ENCODE peak calls at places on chromosomes 5 and 9, in four cellular contexts. R is kidney epithelial cell; A is effector CD4-positive, alpha-beta T cell; Z is dermis blood vessel endothelial cell. Y is an unnamed sample.

GRCh38 chr5:110880413-110880812 is 141.6 kb downstream of the SLC25A46 start:
- DNase-seq in R (peak; percentile 38), Z (no peak), A (no peak), Y (no peak)

GRCh38 chr9:98908897-98909634 is 34.6 kb upstream of the COL15A1 start:
- DNase-seq in A (no peak), Z (no peak), R (peak; percentile 35), Y (no peak)

GRCh38 chr9:121950441-121950840 is 142.7 kb downstream of the TTLL11 start:
- DNase-seq in Z (no peak), R (no peak), A (no peak), Y (no peak)

GRCh38 chr9:129291041-129291501 is 113.0 kb upstream of the IER5L start:
- DNase-seq in R (no peak), A (no peak), Z (peak; percentile 29), Y (no peak)

GRCh38 chr9:132733133-132733815 is 63.0 kb downstream of the GTF3C4 start:
- DNase-seq in A (no peak), R (no peak), Z (no peak), Y (no peak)

GRCh38 chr9:32671333-32671732 is 35.9 kb upstream of the TAF1L start:
- DNase-seq in A (no peak), R (no peak), Z (no peak), Y (no peak)

GRCh38 chr5:110475529-110475928 is 250.9 kb downstream of the TMEM232 start:
- DNase-seq in R (no peak), A (no peak), Z (no peak), Y (no peak)

GRCh38 chr9:38415846-38416245 is 8.4 kb downstream of the IGFBPL1 start:
- DNase-seq in R (no peak), Z (no peak), A (no peak), Y (no peak)

GRCh38 chr5:172839669-172840068 is 5.6 kb downstream of the ERGIC1 start:
- DNase-seq in Z (no peak), R (no peak), A (no peak), Y (no peak)

GRCh38 chr9:88481933-88482332 is 53.0 kb upstream of the NXNL2 start:
- DNase-seq in R (no peak), A (no peak), Z (no peak), Y (no peak)

GRCh38 chr5:149840226-149840825 is 104.3 kb downstream of the PDE6A start:
- DNase-seq in Z (no peak), A (no peak), R (no peak), Y (no peak)

GRCh38 chr5:68730220-68731010 is 363.4 kb upstream of the SLC30A5 start:
- DNase-seq in Z (peak; percentile 68), A (no peak), R (peak; percentile 55), Y (no peak)

GRCh38 chr5:75510836-75511434 is 494 bp downstream of the CERT1 start:
- DNase-seq in R (no peak), Z (no peak), A (peak; percentile 33), Y (no peak)

GRCh38 chr9:75130621-75131020 is 42.3 kb downstream of the OSTF1 start:
- DNase-seq in A (no peak), Z (no peak), R (no peak), Y (no peak)

GRCh38 chr5:112312810-112313209 is 106.3 kb downstream of the EPB41L4A start:
- DNase-seq in Z (no peak), R (no peak), A (no peak), Y (no peak)

GRCh38 chr5:160021818-160022446 is 13.0 kb downstream of the TTC1 start:
- DNase-seq in R (peak; percentile 12), Z (peak; percentile 86), A (peak; percentile 56), Y (no peak)

GRCh38 chr9:32741706-32742105 is 41.6 kb upstream of the TMEM215 start:
- DNase-seq in Z (no peak), A (no peak), R (no peak), Y (no peak)

GRCh38 chr5:11182441-11183080 is 421.5 kb upstream of the DAP start:
- DNase-seq in R (no peak), Z (peak; percentile 31), A (no peak), Y (no peak)

GRCh38 chr5:95285406-95285761 is 490 bp upstream of the MCTP1 start:
- DNase-seq in Z (no peak), A (no peak), R (no peak), Y (no peak)

GRCh38 chr5:179868541-179868940 is 9.9 kb upstream of the MRNIP start:
- DNase-seq in R (no peak), Z (no peak), A (no peak), Y (no peak)

GRCh38 chr9:92384373-92384772 is 20.0 kb downstream of the OGN start:
- DNase-seq in Z (no peak), A (no peak), R (no peak), Y (no peak)

GRCh38 chr5:144189800-144190429 is 19.2 kb downstream of the KCTD16 start:
- DNase-seq in R (no peak), Z (peak; percentile 91), A (peak; percentile 74), Y (peak; percentile 55)

GRCh38 chr9:78369644-78370219 is 72.8 kb downstream of the PSAT1 start:
- DNase-seq in Z (peak; percentile 87), R (peak; percentile 5), A (peak; percentile 25), Y (peak; percentile 31)

GRCh38 chr5:14915291-14915976 is 43.9 kb upstream of the ANKH start:
- DNase-seq in A (no peak), R (no peak), Z (no peak), Y (no peak)

GRCh38 chr9:134288731-134289130 is 37.5 kb upstream of the RXRA start:
- DNase-seq in A (no peak), R (no peak), Z (no peak), Y (no peak)

GRCh38 chr5:54257366-54258118 is 52.8 kb downstream of the ARL15 start:
- DNase-seq in A (no peak), Z (no peak), R (no peak), Y (no peak)

GRCh38 chr5:80837679-80838078 is 122.5 kb upstream of the RASGRF2 start:
- DNase-seq in R (no peak), A (no peak), Z (no peak), Y (no peak)

GRCh38 chr5:123105882-123106281 is 16.8 kb downstream of the PRDM6 start:
- DNase-seq in R (no peak), A (no peak), Z (no peak), Y (no peak)

GRCh38 chr5:6674886-6675285 is 38.3 kb upstream of the TENT4A start:
- DNase-seq in R (no peak), Z (no peak), A (no peak), Y (no peak)

GRCh38 chr9:132372177-132373095 is 17.6 kb upstream of the SETX start:
- DNase-seq in Z (peak; percentile 99), R (no peak), A (no peak), Y (no peak)

GRCh38 chr5:141879941-141880738 is 1.9 kb upstream of the PCDH1 start:
- DNase-seq in R (no peak), A (no peak), Z (no peak), Y (no peak)

GRCh38 chr5:133652951-133653601 is 40.7 kb upstream of the FSTL4 start:
- DNase-seq in Z (no peak), R (no peak), A (no peak), Y (no peak)

GRCh38 chr5:80008945-80009344 is 17.9 kb upstream of the MTX3 start:
- DNase-seq in A (no peak), R (no peak), Z (no peak), Y (no peak)

GRCh38 chr5:164090358-164090757 is 584.9 kb downstream of the MAT2B start:
- DNase-seq in Z (no peak), A (no peak), R (no peak), Y (no peak)

GRCh38 chr9:136470792-136471469 is 11.9 kb downstream of the SEC16A start:
- DNase-seq in Z (no peak), R (no peak), A (no peak), Y (no peak)

GRCh38 chr5:36054646-36055045 is 12.0 kb downstream of the UGT3A2 start:
- DNase-seq in Z (no peak), R (no peak), A (no peak), Y (no peak)

GRCh38 chr9:134724912-134725604 is 83.5 kb downstream of the COL5A1 start:
- DNase-seq in R (no peak), Z (no peak), A (no peak), Y (no peak)

Y was measured in stimulated activated CD4-positive, alpha-beta T cell treated with anti-CD3 and anti-CD28 coated beads, Interleukin-12 subunit alpha, Interleukin-12 subunit beta, amount 100 ng/mL, for 24 hours.